ENCODE peak calls at places on chromosomes 7 and 10, in five cellular contexts. O is GM23338, E is SK-N-SH, X is PC-3, N is GM23248. T is an unnamed sample. For H3K27me3 and H4K20me1, the result is how much of the 10 kb centered on the place peaks cover.

GRCh38 chr10:32981760-32982159 is 23.7 kb upstream of the ITGB1 start:
- DNase-seq in X (peak), E (no peak), N (peak), O (no peak), T (no peak)

GRCh38 chr7:155460926-155461613 is 3.1 kb downstream of the EN2 start:
- DNase-seq in X (no peak), E (peak), O (no peak), N (no peak), T (no peak)

GRCh38 chr10:71569775-71570588 is 149.6 kb downstream of the C10orf105 start:
- DNase-seq in X (peak), O (peak), N (peak), E (peak), T (peak)

GRCh38 chr7:90597879-90598278 is 1.8 kb downstream of the CDK14 start:
- DNase-seq in X (no peak), O (no peak), E (no peak), N (peak), T (no peak)

GRCh38 chr7:71753959-71754652 is 622.2 kb downstream of the GALNT17 start:
- DNase-seq in E (no peak), N (no peak), X (no peak), O (no peak), T (no peak)

GRCh38 chr10:52801951-52802350 is 29.4 kb upstream of the MBL2 start:
- DNase-seq in O (no peak), E (no peak), N (peak), X (peak), T (no peak)

GRCh38 chr10:115092555-115093285 is 445 bp upstream of the ATRNL1 start:
- DNase-seq in X (no peak), E (peak), O (peak), N (peak), T (peak)

GRCh38 chr7:72538147-72538546 is 126.0 kb upstream of the CALN1 start:
- DNase-seq in E (peak), X (no peak), N (no peak), O (no peak), T (no peak)

GRCh38 chr7:130941322-130942210 is 207.6 kb upstream of the KLF14 start:
- DNase-seq in O (no peak), E (no peak), X (peak), N (no peak), T (no peak)

GRCh38 chr10:79029478-79030390 is 39.0 kb upstream of the ZMIZ1 start:
- DNase-seq in X (no peak), N (no peak), O (no peak), E (no peak), T (no peak)

GRCh38 chr7:131218727-131219128 is 108.9 kb upstream of the MKLN1 start:
- DNase-seq in N (no peak), O (no peak), X (no peak), E (no peak), T (no peak)

GRCh38 chr10:126904807-126905686 is at the start of gene DOCK1:
- DNase-seq in X (peak), E (peak), N (peak), O (peak), T (peak)

GRCh38 chr7:4239991-4240812 is 441.9 kb upstream of the FOXK1 start:
- DNase-seq in N (no peak), E (peak), X (no peak), O (peak), T (peak)

GRCh38 chr7:34128762-34129161 is 223.4 kb downstream of the BMPER start:
- DNase-seq in N (peak), E (no peak), O (no peak), X (peak), T (no peak)

GRCh38 chr10:79928028-79928583 is 20.8 kb downstream of the SFTPD start:
- DNase-seq in N (no peak), E (no peak), O (no peak), X (no peak), T (no peak)

GRCh38 chr7:522071-522937 is 2.7 kb upstream of the PDGFA start:
- DNase-seq in X (peak), N (peak), O (peak), E (no peak), T (peak)

GRCh38 chr7:129021656-129022055 is 33.3 kb downstream of the TNPO3 start:
- DNase-seq in O (no peak), X (peak), N (no peak), E (no peak), T (no peak)

GRCh38 chr10:110147961-110148360 is 59.4 kb upstream of the MXI1 start:
- DNase-seq in X (peak), N (no peak), E (no peak), O (no peak), T (no peak)

GRCh38 chr10:5731559-5731958 is 46.9 kb downstream of the TASOR2 start:
- DNase-seq in E (no peak), X (no peak), O (no peak), N (no peak), T (no peak)

GRCh38 chr7:94303736-94304135 is 91.0 kb upstream of the COL1A2 start:
- DNase-seq in N (peak), X (no peak), E (no peak), O (no peak), T (no peak)

GRCh38 chr7:131109011-131109756 is 218.5 kb upstream of the MKLN1 start:
- DNase-seq in E (no peak), X (peak), N (peak), O (no peak), T (no peak)

GRCh38 chr7:99102809-99103690 is 40.9 kb downstream of the SMURF1 start:
- DNase-seq in X (peak), N (peak), O (no peak), E (no peak), T (no peak)

GRCh38 chr10:35336084-35336831 is at the start of gene CCNY:
- DNase-seq in E (peak), O (peak), N (peak), X (peak), T (peak)

GRCh38 chr10:95457319-95457886 is 103.8 kb downstream of the SORBS1 start:
- DNase-seq in E (no peak), N (no peak), X (peak), O (no peak), T (no peak)

GRCh38 chr7:47852330-47853245 is 95.7 kb downstream of the PKD1L1 start:
- DNase-seq in X (peak), E (peak), N (peak), O (peak), T (peak)

GRCh38 chr10:77418211-77418640 is 219.4 kb downstream of the KCNMA1 start:
- DNase-seq in E (no peak), X (no peak), N (no peak), O (no peak), T (no peak)

GRCh38 chr10:19498348-19499290 is 317.6 kb upstream of the PLXDC2 start:
- DNase-seq in X (peak), N (peak), O (no peak), E (no peak), T (no peak)

GRCh38 chr7:32059289-32060045 is 10.7 kb downstream of the PDE1C start:
- DNase-seq in E (no peak), N (peak), X (peak), O (peak), T (no peak)

GRCh38 chr7:21269021-21269420 is 158.9 kb upstream of the SP4 start:
- DNase-seq in X (no peak), N (no peak), O (no peak), E (no peak), T (no peak)
- H3K27me3 ChIP-seq in X (under half), N (under half), O (under half), E (under half), T (under half)

GRCh38 chr7:148709019-148709418 is 10.3 kb downstream of the CUL1 start:
- DNase-seq in E (no peak), O (no peak), X (no peak), N (no peak), T (no peak)

GRCh38 chr7:148706368-148706767 is 7.7 kb downstream of the CUL1 start:
- DNase-seq in O (no peak), N (no peak), E (no peak), X (no peak), T (no peak)

GRCh38 chr7:148704966-148705365 is 6.3 kb downstream of the CUL1 start:
- DNase-seq in X (no peak), E (no peak), N (no peak), O (no peak), T (no peak)

GRCh38 chr7:148711191-148712102 is 12.7 kb downstream of the CUL1 start:
- DNase-seq in N (no peak), O (no peak), X (no peak), E (no peak), T (no peak)

DNA sequence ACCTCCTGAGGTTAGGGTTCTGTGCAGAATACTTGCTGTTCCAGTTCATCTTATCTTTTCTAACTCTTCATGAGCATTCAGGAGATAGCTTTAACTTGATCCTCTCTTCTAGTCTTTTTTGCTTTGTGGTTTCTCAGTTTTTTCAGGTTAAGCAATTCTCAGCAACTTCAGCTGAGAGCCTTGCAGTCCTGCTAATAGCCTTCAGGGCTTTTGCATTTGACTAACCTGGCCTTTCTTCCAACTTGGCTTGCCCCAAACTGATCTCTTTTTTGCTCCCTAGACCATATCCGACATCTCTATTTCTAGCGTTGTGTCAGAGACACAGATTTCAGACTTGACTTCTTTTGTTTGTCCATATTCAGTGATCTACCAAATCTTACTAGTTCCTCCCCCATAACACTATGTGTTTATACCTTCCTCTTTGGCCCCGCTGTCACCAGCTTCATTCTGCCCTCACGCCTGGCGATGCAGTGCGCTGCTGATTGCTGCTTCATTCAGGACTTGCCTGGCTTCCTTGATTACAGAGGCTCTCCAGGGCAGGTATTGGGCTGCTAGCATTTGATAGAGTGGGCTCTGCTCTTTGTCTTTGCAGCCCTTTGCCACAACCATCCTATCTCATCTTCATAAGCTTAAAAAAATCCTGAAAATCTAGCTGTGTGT is 9.5 kb downstream of the CUL1 start:
- DNase-seq in N (no peak), E (no peak), X (no peak), O (no peak), T (peak)
- H4K20me1 ChIP-seq in N (half or more), E (half or more), X (half or more), O (under half), T (half or more)

DNA sequence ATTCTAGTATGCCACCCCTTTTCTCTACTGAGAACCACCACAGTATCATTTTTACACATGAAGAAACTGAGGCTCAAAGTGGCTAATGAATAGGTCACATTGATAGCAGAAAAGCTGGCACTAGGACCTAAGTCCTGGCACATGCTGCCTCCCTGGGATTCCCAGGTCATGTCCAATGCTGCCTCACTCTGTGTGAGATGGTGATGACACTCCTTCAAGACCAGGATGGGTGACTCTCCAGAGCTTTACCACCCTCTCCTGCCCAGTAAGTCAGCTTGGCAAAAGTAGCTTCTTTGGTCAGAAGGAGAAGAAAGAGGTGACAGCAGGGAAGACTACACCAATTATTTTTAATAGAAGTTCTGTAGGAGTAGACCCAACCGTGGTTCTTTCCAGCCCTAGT is 13.3 kb upstream of the AKR1B10 start:
- DNase-seq in E (no peak), N (peak), O (no peak), X (no peak), T (no peak)
- TF ChIP-seq EZH2phosphoT487 in E (no peak), N (no peak), O (no peak), X (no peak), T (no peak)

DNA sequence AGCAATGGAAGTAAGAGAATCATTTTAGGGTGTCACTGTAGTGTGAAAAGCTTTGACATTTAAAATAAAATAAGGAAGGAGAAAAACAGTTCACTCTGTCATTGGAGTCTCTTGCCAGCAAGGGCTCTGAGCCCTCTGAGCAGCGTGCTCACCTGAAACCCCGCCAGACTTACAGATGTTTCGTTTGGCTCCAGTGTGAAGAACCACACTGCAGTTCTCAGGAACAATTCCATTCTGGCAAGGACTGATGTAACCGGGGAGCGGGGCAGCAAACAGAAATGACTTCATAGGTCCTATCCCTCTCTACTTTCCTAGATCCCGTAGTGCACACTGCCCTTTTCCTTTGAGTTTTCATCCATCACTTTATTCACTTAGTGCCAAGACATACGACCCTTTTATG is 164.3 kb downstream of the CELF2 start:
- DNase-seq in O (no peak), N (peak), X (no peak), E (no peak), T (no peak)
- H3K27me3 ChIP-seq in O (under half), N (under half), X (under half), E (under half), T (under half)

GRCh38 chr7:44107116-44107960 is 3.2 kb downstream of the AEBP1 start:
- DNase-seq in N (no peak), E (no peak), X (no peak), O (no peak), T (no peak)
- H4K20me1 ChIP-seq in N (under half), E (under half), X (under half), O (under half), T (under half)

DNA sequence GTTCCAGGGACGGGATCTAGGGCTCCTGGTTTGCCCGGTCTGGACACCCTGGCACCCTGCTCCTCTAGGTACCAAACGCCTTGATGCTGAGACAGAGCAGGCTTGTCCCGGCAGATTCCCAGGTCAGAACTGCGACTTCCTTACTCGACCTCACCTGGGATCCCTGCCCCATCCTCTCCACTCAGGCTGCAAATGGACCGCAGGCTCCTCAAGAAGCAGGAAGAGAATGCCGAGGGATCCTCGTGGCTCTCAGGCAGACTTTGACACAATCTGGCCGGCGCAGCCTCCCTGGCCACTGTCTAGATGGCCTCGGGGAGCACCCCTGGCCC is 360 bp upstream of the NODAL start:
- DNase-seq in N (no peak), O (peak), E (no peak), X (no peak), T (peak)
- TF ChIP-seq EZH2phosphoT487 in N (no peak), O (no peak), E (no peak), X (no peak), T (peak)

GRCh38 chr10:93560541-93560940 is 5.9 kb upstream of the FFAR4 start:
- DNase-seq in O (no peak), X (no peak), N (no peak), E (no peak), T (no peak)

GRCh38 chr10:93567277-93568104 is 1.0 kb downstream of the FFAR4 start:
- DNase-seq in E (no peak), X (no peak), N (no peak), O (no peak), T (no peak)

GRCh38 chr10:93568105-93568390 is 1.6 kb downstream of the FFAR4 start:
- DNase-seq in E (peak), N (peak), O (peak), X (no peak), T (peak)

GRCh38 chr10:93566435-93567276 is at the start of gene FFAR4:
- DNase-seq in X (peak), N (peak), O (peak), E (peak), T (peak)

DNA sequence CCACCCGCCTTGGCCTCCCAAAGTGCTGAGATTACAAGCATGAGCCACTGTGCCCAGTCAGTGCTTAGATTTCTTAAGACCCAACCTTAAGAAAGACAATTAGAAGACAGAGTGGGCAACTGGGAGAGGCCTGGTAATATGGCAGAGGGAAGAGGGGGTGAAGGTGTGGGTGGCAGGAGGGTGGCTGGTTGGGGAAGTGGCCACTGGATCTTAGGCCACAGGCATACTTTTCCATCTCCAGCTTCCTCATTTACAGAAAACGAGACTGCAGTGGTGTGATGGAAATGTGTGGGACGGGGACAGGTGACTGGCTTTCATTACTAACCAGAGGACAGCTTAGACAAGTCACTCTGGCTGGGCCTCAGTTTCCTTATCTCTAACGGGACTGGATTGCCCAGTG is 1.0 kb upstream of the FFAR4 start:
- DNase-seq in O (no peak), X (no peak), E (no peak), N (no peak), T (no peak)
- H3K27me3 ChIP-seq in O (half or more), X (under half), E (under half), N (half or more), T (half or more)

GRCh38 chr7:137936509-137937201 is 65.2 kb downstream of the CREB3L2 start:
- DNase-seq in E (no peak), N (no peak), O (no peak), X (no peak), T (peak)
- H4K20me1 ChIP-seq in E (under half), N (under half), O (under half), X (under half), T (under half)

GRCh38 chr7:157495594-157495993 is 158.8 kb downstream of the DNAJB6 start:
- DNase-seq in E (no peak), X (no peak), N (no peak), O (no peak), T (no peak)
- TF ChIP-seq EZH2phosphoT487 in E (no peak), X (no peak), N (no peak), O (no peak), T (no peak)

DNA sequence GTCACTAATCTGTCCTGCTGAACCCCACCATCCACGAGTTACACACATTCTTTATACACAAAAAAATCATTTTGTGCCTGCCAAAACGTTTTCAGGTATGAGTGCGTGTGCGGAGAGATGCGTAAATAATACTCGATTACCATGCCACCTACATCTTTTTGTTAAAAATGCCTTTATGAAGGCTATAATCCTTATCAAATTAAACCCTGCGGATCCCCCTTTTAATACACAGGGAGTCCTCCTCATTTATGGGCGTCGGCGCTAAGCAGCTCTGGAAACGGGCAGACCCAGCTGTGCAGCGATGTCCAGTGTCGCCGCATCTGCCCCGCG is 130.2 kb downstream of the SPAG6 start:
- DNase-seq in E (no peak), O (no peak), X (no peak), N (no peak), T (no peak)
- H3K27me3 ChIP-seq in E (under half), O (half or more), X (under half), N (under half), T (half or more)